ENCODE peak calls at places on chromosomes 6 and 20, in six cellular contexts. W is CD4-positive, alpha-beta T cell; M is fibroblast of villous mesenchyme; O is fibroblast of pulmonary artery; C is brain microvascular endothelial cell; R is psoas muscle. Q is an unnamed sample.

GRCh38 chr20:23752481-23753193 is 1.9 kb upstream of the CST1 start:
- DNase-seq in M (no peak), W (no peak), O (no peak), R (no peak), C (no peak), Q (no peak)

GRCh38 chr6:33414592-33415271 is 3.2 kb downstream of the CUTA start:
- DNase-seq in C (no peak), W (no peak), R (no peak), O (no peak), M (no peak), Q (peak)

GRCh38 chr6:16239798-16240123 is 1.4 kb downstream of the GMPR start:
- DNase-seq in W (no peak), M (no peak), O (no peak), C (no peak), R (no peak), Q (no peak)

GRCh38 chr20:53891306-53891894 is 179.0 kb downstream of the BCAS1 start:
- DNase-seq in O (no peak), W (no peak), R (no peak), C (no peak), M (no peak), Q (no peak)

GRCh38 chr6:69343856-69344255 is 453.0 kb downstream of the LMBRD1 start:
- DNase-seq in M (no peak), W (no peak), C (no peak), O (peak), R (no peak), Q (no peak)

GRCh38 chr6:15961630-15962448 is 167.0 kb upstream of the MYLIP start:
- DNase-seq in R (no peak), O (no peak), M (no peak), W (no peak), C (no peak), Q (no peak)

GRCh38 chr6:21185849-21186478 is 407.6 kb upstream of the SOX4 start:
- DNase-seq in W (no peak), O (no peak), M (no peak), C (no peak), R (no peak), Q (no peak)

GRCh38 chr20:51319522-51319921 is 223.0 kb downstream of the NFATC2 start:
- DNase-seq in R (no peak), C (no peak), W (no peak), O (no peak), M (no peak), Q (no peak)

GRCh38 chr6:67748521-67748920 is 886.6 kb upstream of the ADGRB3 start:
- DNase-seq in O (no peak), W (no peak), R (no peak), C (no peak), M (peak), Q (no peak)

GRCh38 chr6:113875470-113875869 is 18.3 kb downstream of the MARCKS start:
- DNase-seq in W (no peak), C (peak), R (no peak), O (peak), M (peak), Q (no peak)

GRCh38 chr6:43174263-43175112 is 3.4 kb downstream of the SRF start:
- DNase-seq in C (peak), M (peak), O (peak), W (peak), R (peak), Q (peak)

GRCh38 chr20:33299111-33299603 is 16.1 kb downstream of the BPIFB1 start:
- DNase-seq in O (peak), C (peak), M (peak), R (peak), W (peak), Q (peak)

GRCh38 chr6:32529697-32530429 is at the start of gene HLA-DRB5:
- DNase-seq in C (no peak), M (no peak), R (peak), W (no peak), O (peak), Q (peak)

GRCh38 chr6:38453302-38453701 is 186.4 kb downstream of the BTBD9 start:
- DNase-seq in O (no peak), R (no peak), W (no peak), M (no peak), C (no peak), Q (no peak)

GRCh38 chr6:152575621-152576150 is 61.5 kb downstream of the SYNE1 start:
- DNase-seq in C (no peak), O (peak), W (no peak), M (peak), R (no peak), Q (no peak)

GRCh38 chr6:45688180-45688579 is 310.4 kb upstream of the SUPT3H start:
- DNase-seq in M (no peak), R (no peak), O (no peak), W (no peak), C (no peak), Q (no peak)

GRCh38 chr6:113451030-113451429 is 406.1 kb upstream of the MARCKS start:
- DNase-seq in R (no peak), C (no peak), O (no peak), M (no peak), W (no peak), Q (no peak)

GRCh38 chr6:148747145-148747492 is 289 bp downstream of the UST start:
- DNase-seq in M (peak), C (no peak), R (peak), O (peak), W (no peak), Q (peak)

GRCh38 chr6:143164565-143165105 is 103.9 kb downstream of the AIG1 start:
- DNase-seq in R (no peak), W (no peak), M (peak), O (no peak), C (no peak), Q (no peak)

GRCh38 chr6:110950443-110950842 is 8.1 kb upstream of the GTF3C6 start:
- DNase-seq in M (no peak), O (no peak), C (no peak), R (no peak), W (no peak), Q (no peak)

GRCh38 chr6:84428300-84428907 is 201.0 kb upstream of the CEP162 start:
- DNase-seq in C (peak), W (no peak), R (peak), M (peak), O (peak), Q (peak)

GRCh38 chr6:115838763-115839401 is 221.8 kb downstream of the FRK start:
- DNase-seq in C (peak), O (peak), M (peak), W (no peak), R (no peak), Q (peak)

GRCh38 chr6:149443411-149444181 is 41.2 kb downstream of the ZC3H12D start:
- DNase-seq in M (peak), W (no peak), R (peak), C (peak), O (peak), Q (no peak)

GRCh38 chr6:117346142-117346930 is 79.4 kb downstream of the ROS1 start:
- DNase-seq in R (no peak), O (peak), W (no peak), C (no peak), M (peak), Q (no peak)

GRCh38 chr20:45111285-45111684 is 3.7 kb downstream of the WFDC5 start:
- DNase-seq in R (no peak), M (no peak), C (no peak), W (no peak), O (no peak), Q (no peak)

GRCh38 chr20:45110301-45110700 is 4.7 kb downstream of the WFDC5 start:
- DNase-seq in O (no peak), C (no peak), W (no peak), M (no peak), R (no peak), Q (no peak)

GRCh38 chr20:45113865-45114264 is 1.1 kb downstream of the WFDC5 start:
- DNase-seq in R (no peak), M (no peak), W (no peak), C (no peak), O (no peak), Q (no peak)

GRCh38 chr20:45109634-45110033 is 5.3 kb downstream of the WFDC5 start:
- DNase-seq in O (no peak), C (no peak), M (no peak), W (no peak), R (no peak), Q (no peak)

DNA sequence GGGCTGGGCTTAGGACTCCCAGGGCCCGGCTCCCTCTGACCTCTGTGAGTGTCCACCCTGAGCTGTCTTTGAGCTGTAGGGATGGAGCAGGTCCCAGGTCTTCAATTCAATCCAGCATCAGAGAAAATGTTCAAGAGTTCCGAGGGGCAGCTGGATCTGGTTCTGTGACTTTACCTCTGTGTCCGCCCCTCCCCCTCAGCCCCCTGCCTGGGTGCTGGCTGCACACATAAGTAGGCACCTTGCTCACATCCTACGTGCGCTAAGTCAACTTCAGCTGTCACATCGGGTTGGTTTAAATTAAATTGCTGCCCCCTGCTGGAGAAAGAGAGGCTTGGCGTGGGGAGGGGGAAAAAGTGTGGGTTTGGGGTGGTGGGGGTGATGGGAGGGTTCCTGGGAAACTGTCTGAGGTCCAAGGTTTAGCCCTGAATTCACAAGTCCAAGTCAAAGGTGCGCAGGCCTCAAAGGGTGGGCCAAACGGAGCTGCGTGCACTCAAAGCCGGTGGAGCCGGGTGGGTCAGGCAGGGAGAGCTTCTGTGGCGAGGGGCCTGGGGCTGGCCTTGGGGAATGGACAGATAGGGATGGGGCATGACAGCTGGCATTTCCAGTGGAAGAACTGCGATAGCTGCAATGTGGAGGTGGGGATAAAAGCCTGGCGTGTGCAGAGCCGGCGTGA is 3.0 kb downstream of the WFDC5 start:
- DNase-seq in R (no peak), O (peak), M (peak), C (no peak), W (no peak), Q (peak)
- TF ChIP-seq CTCF in R (peak), O (peak), M (peak), C (peak), W (peak), Q (peak)

DNA sequence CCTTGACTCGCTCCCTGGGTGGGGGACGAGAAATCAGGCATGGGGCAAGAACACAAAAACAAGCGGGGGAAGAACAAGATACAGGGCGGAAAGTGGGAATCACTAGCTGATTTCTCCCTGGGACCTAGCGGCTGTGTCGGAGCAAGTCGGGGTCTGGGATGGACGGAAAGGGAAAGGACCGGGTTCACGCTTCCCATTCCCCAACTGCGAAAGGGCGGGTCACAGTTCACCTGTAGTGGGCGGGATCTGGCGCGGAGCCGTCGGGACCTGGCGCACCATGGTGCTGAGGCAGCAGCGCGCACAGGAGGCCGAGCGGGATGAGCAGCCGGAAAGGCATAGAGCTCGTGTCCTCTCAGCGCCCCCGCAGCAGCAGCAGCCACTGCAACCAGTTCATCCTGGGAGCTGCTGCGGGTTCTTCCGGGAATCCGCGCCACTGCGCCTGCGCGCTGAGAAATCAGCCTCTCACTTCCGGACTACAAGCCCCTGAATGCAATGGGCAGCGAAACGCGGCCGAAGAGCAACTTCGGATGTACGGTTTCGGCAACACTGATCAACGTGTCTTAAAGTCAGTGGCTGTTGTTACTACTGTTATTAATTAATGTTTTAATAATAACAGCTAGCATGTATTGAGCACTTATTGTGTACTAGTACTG is at the start of gene EDEM2:
- DNase-seq in O (peak), W (peak), R (peak), M (peak), C (peak), Q (peak)
- TF ChIP-seq CTCF in O (no peak), W (no peak), R (no peak), M (no peak), C (no peak), Q (no peak)

DNA sequence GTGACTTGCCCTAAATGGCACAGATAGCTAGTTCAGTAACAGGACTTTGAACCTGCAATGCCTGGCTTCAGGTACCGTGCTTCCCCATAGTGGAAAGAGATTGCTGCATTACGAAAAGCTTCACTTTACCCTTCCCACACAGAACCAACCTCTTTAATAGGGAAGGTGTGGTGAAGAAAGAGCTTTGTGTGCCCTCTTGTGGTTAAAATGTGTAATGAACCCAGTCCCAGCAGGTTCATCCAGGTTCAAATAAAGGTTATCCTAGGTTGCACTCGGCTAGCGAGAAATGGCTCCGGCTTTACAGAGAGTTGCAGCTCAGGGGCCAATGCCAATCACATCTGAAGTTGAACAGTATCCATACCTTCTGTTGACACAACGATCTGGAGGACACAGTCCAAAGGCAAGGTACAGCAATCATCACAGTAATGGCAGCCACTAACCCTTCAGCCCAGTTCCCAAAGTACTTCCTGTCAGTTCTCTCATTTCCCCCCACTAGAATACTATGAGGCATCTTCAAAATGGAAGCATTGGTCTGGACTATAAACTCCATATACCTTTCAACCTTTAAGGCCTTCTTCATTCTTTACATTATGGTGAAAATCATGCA is 3.0 kb downstream of the DEFB115 start:
- DNase-seq in M (no peak), C (no peak), O (no peak), R (no peak), W (no peak), Q (peak)
- TF ChIP-seq CTCF in M (peak), C (peak), O (peak), R (no peak), W (no peak), Q (peak)

DNA sequence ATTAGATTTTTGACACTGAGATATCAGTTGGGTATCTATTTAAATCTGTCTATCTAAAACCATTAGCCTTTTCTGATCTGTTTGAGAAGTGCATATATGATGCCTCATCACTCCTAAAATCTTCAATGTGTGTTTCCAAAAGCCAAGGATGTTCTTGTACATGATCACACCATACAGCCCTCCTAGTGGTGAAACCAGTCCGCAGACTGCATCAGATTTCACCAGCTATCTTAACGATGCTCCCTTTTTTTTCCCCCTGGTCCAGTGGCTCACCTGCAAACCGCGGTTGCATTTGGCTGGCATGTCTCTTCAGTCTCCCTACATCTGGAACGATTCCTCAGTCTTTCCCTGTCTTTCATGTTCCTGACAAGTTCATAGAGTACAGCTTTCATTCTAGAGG is 4.0 kb downstream of the KIZ start:
- DNase-seq in M (no peak), R (no peak), O (no peak), W (no peak), C (no peak), Q (no peak)
- TF ChIP-seq CTCF in M (peak), R (no peak), O (no peak), W (no peak), C (peak), Q (no peak)

DNA sequence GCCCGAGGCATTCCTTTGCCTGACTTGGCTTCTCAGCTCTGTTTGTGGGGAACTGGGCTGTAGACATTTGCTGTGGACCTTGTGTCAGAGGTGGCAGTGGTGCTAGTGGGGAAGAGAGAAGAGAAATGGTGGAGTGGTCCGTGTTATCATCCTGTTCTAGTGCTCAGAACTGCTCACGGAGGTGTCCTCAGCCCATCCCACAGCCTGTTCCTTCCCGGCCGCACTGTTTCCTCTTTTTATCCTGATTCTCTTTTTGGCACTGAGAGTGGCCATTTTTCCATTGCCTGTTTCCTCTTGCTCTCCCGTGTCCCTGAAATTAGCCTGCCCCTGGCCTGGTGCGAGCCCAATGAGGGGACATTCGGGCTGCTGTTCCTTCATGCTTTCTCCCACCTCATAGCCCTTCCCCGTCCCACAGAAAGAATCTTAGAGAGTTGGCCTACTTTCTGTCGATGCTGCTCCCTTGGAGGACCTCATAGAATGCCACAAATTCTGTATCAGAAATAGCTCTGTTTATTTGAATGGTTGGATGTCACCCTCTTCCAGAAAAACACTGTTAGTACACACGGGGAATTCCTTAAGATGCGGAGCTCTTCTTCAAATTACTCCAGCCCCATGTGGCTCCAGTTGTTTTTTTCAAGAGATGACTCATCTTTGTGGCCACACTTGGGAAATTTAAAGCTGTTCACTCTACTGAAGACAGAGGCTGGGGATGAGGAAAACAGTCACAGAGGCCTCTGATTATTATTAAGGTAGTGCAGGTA is 26.1 kb downstream of the FARS2 start:
- DNase-seq in M (peak), O (peak), C (peak), R (no peak), W (no peak), Q (no peak)
- TF ChIP-seq CTCF in M (no peak), O (no peak), C (no peak), R (no peak), W (no peak), Q (no peak)

GRCh38 chr6:166559662-166560061 is 26.8 kb downstream of the RAMACL start:
- DNase-seq in M (no peak), C (no peak), W (no peak), O (no peak), R (no peak), Q (no peak)
- TF ChIP-seq CTCF in M (no peak), C (no peak), W (no peak), O (no peak), R (no peak), Q (no peak)

DNA sequence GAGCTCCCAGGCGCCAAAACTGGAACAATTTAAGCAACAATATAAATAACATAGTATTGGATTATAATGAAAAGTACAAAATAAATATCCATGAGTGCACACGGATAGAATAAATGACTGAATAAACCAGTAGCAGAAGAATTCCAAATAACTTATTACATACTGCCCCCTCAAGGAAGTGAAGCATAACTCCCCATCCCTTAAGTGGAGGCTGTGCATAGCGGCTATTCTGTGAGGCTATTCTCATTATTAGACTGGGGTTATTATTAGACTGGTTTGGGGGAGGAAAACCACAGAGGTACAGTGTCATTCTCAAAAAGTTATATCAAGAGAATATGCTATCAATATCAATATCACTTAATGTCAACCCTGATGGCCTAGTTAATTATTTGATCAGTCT is 94.4 kb upstream of the SIRPA start:
- DNase-seq in C (no peak), W (no peak), O (peak), M (peak), R (no peak), Q (no peak)
- TF ChIP-seq CTCF in C (peak), W (no peak), O (peak), M (peak), R (peak), Q (no peak)